ENCODE peak calls at places on chromosomes 11 and 22, in six cellular contexts. Y, P, L, V, M and T are unnamed samples.
A peak's percentile ranks its signal among the peaks of the same experiment; 100 is the strongest.

GRCh38 chr11:36122715-36123114 is 166.5 kb downstream of the COMMD9 start:
- DNase-seq in Y (no peak), P (no peak), L (no peak), V (no peak), M (no peak), T (no peak)

GRCh38 chr22:41507330-41508063 is 36.8 kb downstream of the POLR3H start:
- DNase-seq in Y (no peak), P (no peak), L (no peak), V (no peak), M (no peak), T (no peak)

GRCh38 chr11:3077846-3078440 is 20.7 kb upstream of the CARS1 start:
- DNase-seq in Y (no peak), P (no peak), L (no peak), V (no peak), M (no peak), T (no peak)

GRCh38 chr11:109795234-109795633 is 298.0 kb upstream of the ZC3H12C start:
- DNase-seq in Y (no peak), P (peak; percentile 59), L (peak; percentile 24), V (no peak), M (no peak), T (no peak)

GRCh38 chr11:11313426-11313825 is 39.6 kb downstream of the CSNK2A3 start:
- DNase-seq in Y (no peak), P (peak; percentile 50), L (peak; percentile 62), V (no peak), M (no peak), T (peak; percentile 49)

GRCh38 chr11:86916330-86916729 is 38.9 kb downstream of the FZD4 start:
- DNase-seq in Y (no peak), P (peak; percentile 76), L (peak; percentile 72), V (no peak), M (no peak), T (no peak)

GRCh38 chr22:37777122-37777687 is 30.5 kb upstream of the GCAT start:
- DNase-seq in Y (no peak), P (peak; percentile 94), L (peak; percentile 77), V (no peak), M (no peak), T (peak; percentile 99)

GRCh38 chr11:27353593-27354358 is 9.2 kb downstream of the CCDC34 start:
- DNase-seq in Y (no peak), P (peak; percentile 80), L (no peak), V (no peak), M (no peak), T (no peak)

GRCh38 chr11:47551086-47551485 is 1.8 kb downstream of the CELF1 start:
- DNase-seq in Y (no peak), P (peak; percentile 48), L (peak; percentile 66), V (no peak), M (no peak), T (no peak)

GRCh38 chr22:48491451-48491941 is 1336.2 kb downstream of the BRD1 start:
- DNase-seq in Y (no peak), P (no peak), L (no peak), V (no peak), M (peak; percentile 49), T (no peak)

GRCh38 chr11:121282376-121282775 is 10.2 kb upstream of the SC5D start:
- DNase-seq in Y (no peak), P (no peak), L (no peak), V (no peak), M (no peak), T (no peak)

GRCh38 chr22:22519591-22519990 is 479 bp downstream of the ZNF280A start:
- DNase-seq in Y (no peak), P (no peak), L (no peak), V (no peak), M (no peak), T (no peak)

GRCh38 chr11:11502303-11502828 is 119.4 kb downstream of the GALNT18 start:
- DNase-seq in Y (no peak), P (no peak), L (peak; percentile 4), V (no peak), M (no peak), T (no peak)

GRCh38 chr11:116859175-116859574 is 21.8 kb upstream of the APOA1 start:
- DNase-seq in Y (no peak), P (no peak), L (no peak), V (no peak), M (no peak), T (no peak)

GRCh38 chr11:66337103-66337899 is 1.1 kb upstream of the RIN1 start:
- DNase-seq in Y (no peak), P (peak; percentile 56), L (peak; percentile 75), V (peak; percentile 44), M (no peak), T (no peak)

GRCh38 chr11:86150826-86151187 is 81.9 kb upstream of the PICALM start:
- DNase-seq in Y (no peak), P (no peak), L (no peak), V (no peak), M (no peak), T (no peak)

DNA sequence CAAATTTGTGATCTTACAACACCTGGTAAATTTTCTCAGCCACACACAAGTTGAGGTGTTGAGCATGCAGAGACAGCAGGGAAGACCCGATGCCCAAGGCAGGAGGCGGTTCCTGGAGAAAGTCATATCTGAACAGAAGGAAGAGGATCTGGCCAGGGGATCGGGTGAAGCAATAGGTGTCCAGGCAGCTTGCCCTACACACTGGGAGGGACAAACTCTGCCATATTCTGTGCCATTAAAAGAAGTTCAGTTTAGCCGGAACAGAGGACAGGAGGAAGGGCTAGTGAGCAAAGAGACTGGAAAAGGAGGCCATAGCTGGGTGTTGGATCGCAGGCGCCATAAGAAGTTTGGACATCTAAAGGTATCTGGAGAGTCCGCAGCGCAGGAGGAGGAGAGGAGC is 76.5 kb downstream of the TMPRSS5 start:
- DNase-seq in Y (no peak), P (no peak), L (no peak), V (peak; percentile 55), M (no peak), T (no peak)
- H3K14ac ChIP-seq in Y (no peak overlapping the region), P (no peak overlapping the region), L (no peak overlapping the region), V (no peak overlapping the region), M (no peak overlapping the region), T (no peak overlapping the region)

GRCh38 chr11:119474682-119475596 is 52.0 kb upstream of the THY1 start:
- DNase-seq in Y (peak; percentile 76), P (peak; percentile 82), L (peak; percentile 83), V (peak; percentile 91), M (peak; percentile 84), T (peak; percentile 74)
- H3K14ac ChIP-seq in Y (no peak overlapping the region), P (peak overlapping the region; percentile 46), L (no peak overlapping the region), V (no peak overlapping the region), M (no peak overlapping the region), T (no peak overlapping the region)

DNA sequence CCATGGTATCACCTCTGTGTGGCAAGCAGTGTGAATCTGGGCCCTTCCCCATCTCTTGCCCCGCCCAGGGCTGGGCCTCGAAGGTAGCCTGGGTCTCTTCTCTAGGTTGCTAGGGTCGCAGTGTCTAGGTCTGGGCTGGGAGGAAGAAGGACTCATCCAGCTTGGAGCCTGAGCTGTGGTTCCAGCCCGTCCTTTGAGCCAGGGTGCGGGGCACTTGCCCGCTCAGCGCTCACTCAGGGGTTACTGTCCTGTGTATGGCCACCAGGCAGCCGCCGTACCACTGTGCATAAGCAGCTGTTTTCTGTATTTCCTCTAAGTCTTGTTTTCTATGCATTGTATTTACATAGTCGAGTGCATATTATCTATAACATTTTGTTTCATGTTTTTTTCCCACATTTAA is 160.9 kb downstream of the TBC1D22A start:
- DNase-seq in Y (no peak), P (no peak), L (no peak), V (peak; percentile 40), M (no peak), T (no peak)
- H3K14ac ChIP-seq in Y (no peak overlapping the region), P (no peak overlapping the region), L (no peak overlapping the region), V (no peak overlapping the region), M (no peak overlapping the region), T (no peak overlapping the region)

DNA sequence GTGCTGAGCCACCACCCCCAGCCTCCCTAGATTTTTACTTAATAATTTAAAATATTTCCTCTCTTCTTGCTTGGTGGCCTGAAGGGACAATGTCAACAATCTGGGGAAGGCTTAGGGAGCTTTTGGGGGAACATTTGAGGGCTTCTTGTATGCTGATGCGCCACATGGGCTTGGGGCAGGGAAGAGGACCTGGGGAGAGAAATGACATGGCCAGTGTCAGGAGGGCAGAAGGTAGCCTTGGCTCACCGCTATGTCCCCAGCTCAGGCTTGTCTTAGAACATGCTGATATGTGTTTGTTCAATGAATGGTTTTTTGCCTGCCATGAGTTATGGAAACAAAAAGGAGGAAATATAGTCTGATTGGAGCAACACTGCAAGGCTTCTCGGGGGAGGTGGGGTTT is 51.6 kb downstream of the ST14 start:
- DNase-seq in Y (no peak), P (no peak), L (no peak), V (peak; percentile 17), M (peak; percentile 19), T (no peak)
- H3K14ac ChIP-seq in Y (no peak overlapping the region), P (no peak overlapping the region), L (no peak overlapping the region), V (no peak overlapping the region), M (no peak overlapping the region), T (no peak overlapping the region)

GRCh38 chr11:44790211-44790610 is 63.4 kb downstream of the TSPAN18 start:
- DNase-seq in Y (no peak), P (no peak), L (no peak), V (no peak), M (no peak), T (no peak)
- H3K14ac ChIP-seq in Y (peak overlapping the region; percentile 77), P (no peak overlapping the region), L (peak overlapping the region; percentile 58), V (peak overlapping the region; percentile 57), M (no peak overlapping the region), T (no peak overlapping the region)

DNA sequence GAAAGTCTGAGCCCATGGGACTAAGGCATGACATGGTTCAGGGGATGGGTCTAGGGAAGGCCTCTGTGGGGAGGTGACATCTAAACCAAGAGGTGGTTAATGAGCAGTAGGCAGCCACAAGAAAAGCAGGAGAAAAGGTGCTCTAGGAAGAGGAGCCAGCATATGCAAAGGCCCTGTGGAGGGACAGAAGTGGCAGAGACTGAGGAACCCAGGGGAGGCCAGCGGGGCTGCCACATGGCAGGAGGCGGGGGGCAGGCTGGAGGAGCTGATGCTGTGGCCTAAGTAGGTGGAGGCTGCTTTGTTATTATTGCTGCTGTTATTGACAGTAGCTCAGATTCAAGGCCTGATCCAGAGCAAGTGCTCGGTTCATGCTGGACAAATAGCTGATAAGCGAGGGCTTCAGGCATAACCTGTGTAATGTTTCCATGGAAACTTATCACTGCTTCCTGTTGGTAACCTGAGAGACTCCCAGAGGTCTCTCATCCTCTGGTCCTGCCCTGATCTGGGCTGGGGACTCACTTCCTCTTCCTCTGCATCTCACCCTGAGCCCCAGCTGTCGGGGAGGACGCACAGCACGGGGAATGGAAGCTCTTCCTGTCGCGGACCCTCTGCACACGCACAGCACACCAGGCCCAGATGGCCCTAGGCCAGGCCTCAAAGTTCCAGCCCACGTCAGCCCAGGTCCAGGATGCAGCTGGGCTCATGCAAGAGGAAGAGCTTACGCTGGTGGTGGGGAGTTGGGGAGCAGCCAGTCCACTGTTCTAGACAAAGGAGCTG is 75.2 kb upstream of the TP53I11 start:
- DNase-seq in Y (no peak), P (peak; percentile 22), L (peak; percentile 23), V (no peak), M (peak; percentile 26), T (peak; percentile 7)
- H3K14ac ChIP-seq in Y (no peak overlapping the region), P (no peak overlapping the region), L (no peak overlapping the region), V (no peak overlapping the region), M (no peak overlapping the region), T (no peak overlapping the region)

GRCh38 chr11:84552791-84553190 is 1074.4 kb downstream of the DLG2 start:
- DNase-seq in Y (no peak), P (no peak), L (no peak), V (no peak), M (no peak), T (peak; percentile 74)

GRCh38 chr11:84563356-84563755 is 1063.8 kb downstream of the DLG2 start:
- DNase-seq in Y (no peak), P (no peak), L (no peak), V (no peak), M (no peak), T (no peak)

GRCh38 chr11:84558085-84558905 is 1068.8 kb downstream of the DLG2 start:
- DNase-seq in Y (peak; percentile 24), P (peak; percentile 53), L (peak; percentile 48), V (no peak), M (peak; percentile 34), T (peak; percentile 25)
- H3K14ac ChIP-seq in Y (no peak overlapping the region), P (no peak overlapping the region), L (no peak overlapping the region), V (no peak overlapping the region), M (no peak overlapping the region), T (no peak overlapping the region)

GRCh38 chr22:19817561-19818263 is 37.0 kb downstream of the GNB1L start:
- DNase-seq in Y (no peak), P (no peak), L (no peak), V (peak; percentile 41), M (peak; percentile 24), T (no peak)
- H3K14ac ChIP-seq in Y (peak overlapping the region; percentile 61), P (no peak overlapping the region), L (no peak overlapping the region), V (no peak overlapping the region), M (no peak overlapping the region), T (no peak overlapping the region)